ENCODE peak calls at places on chromosomes 12 and 14, in ten cellular contexts. Q, Y, Z, N, R, H, M, J, T and F are unnamed samples.

GRCh38 chr14:54786816-54787215 is 115.8 kb downstream of the GCH1 start:
- DNase-seq in T (no peak), Q (peak; percentile 82), H (no peak), N (no peak), R (peak; percentile 64), J (no peak), Y (no peak), Z (no peak), M (no peak), F (no peak)

GRCh38 chr14:100076133-100076532 is 10.9 kb downstream of the EVL start:
- DNase-seq in R (no peak), Q (peak; percentile 54), T (no peak), M (peak; percentile 55), J (no peak), Y (no peak), Z (no peak), H (no peak), N (no peak), F (no peak)

GRCh38 chr12:56298828-56299227 is 1.3 kb downstream of the CS start:
- DNase-seq in Z (no peak), N (no peak), T (no peak), H (no peak), Y (no peak), J (no peak), Q (no peak), R (no peak), M (no peak), F (no peak)

GRCh38 chr12:19971396-19971802 is 396.9 kb upstream of the PDE3A start:
- DNase-seq in Y (no peak), Q (no peak), T (no peak), Z (peak; percentile 55), R (no peak), J (no peak), M (no peak), H (no peak), N (no peak), F (no peak)

GRCh38 chr12:6233121-6233971 is 33.1 kb downstream of the CD9 start:
- DNase-seq in Y (no peak), Z (no peak), R (no peak), T (no peak), H (no peak), Q (no peak), M (no peak), J (no peak), N (no peak), F (no peak)

GRCh38 chr14:79842270-79842669 is 369.0 kb downstream of the DIO2 start:
- DNase-seq in R (peak; percentile 62), H (no peak), J (no peak), Y (no peak), Q (no peak), N (no peak), T (no peak), M (no peak), Z (peak; percentile 48), F (no peak)

GRCh38 chr12:118536306-118536900 is 160.0 kb downstream of the SUDS3 start:
- DNase-seq in Z (no peak), M (no peak), Q (no peak), J (no peak), N (no peak), R (no peak), T (no peak), H (no peak), Y (no peak), F (no peak)

GRCh38 chr14:77376380-77376770 is 519 bp downstream of the TMED8 start:
- DNase-seq in R (peak; percentile 30), T (peak; percentile 12), H (no peak), J (no peak), Q (peak; percentile 78), Z (peak; percentile 36), M (peak; percentile 52), N (peak; percentile 9), Y (no peak), F (peak; percentile 42)

GRCh38 chr12:57616383-57617101 is 5.3 kb downstream of the ARHGEF25 start:
- DNase-seq in R (no peak), Q (no peak), H (no peak), T (no peak), M (no peak), Z (no peak), J (no peak), Y (no peak), N (no peak), F (peak; percentile 82)

GRCh38 chr12:130919115-130919514 is 34.6 kb upstream of the ADGRD1 start:
- DNase-seq in Q (no peak), T (no peak), J (no peak), H (no peak), Z (no peak), R (no peak), N (no peak), Y (no peak), M (no peak), F (no peak)

GRCh38 chr14:89452281-89452680 is 35.2 kb upstream of the FOXN3 start:
- DNase-seq in T (no peak), R (no peak), Z (no peak), H (peak; percentile 7), M (no peak), Q (no peak), N (no peak), J (no peak), Y (no peak), F (no peak)

GRCh38 chr12:116276433-116277216 is 868 bp downstream of the MED13L start:
- DNase-seq in J (no peak), H (peak; percentile 82), Y (peak; percentile 71), N (peak; percentile 72), T (peak; percentile 54), Q (peak; percentile 79), R (peak; percentile 77), Z (peak; percentile 81), M (peak; percentile 81), F (peak; percentile 50)

GRCh38 chr12:60269611-60270269 is 673.9 kb downstream of the SLC16A7 start:
- DNase-seq in Z (no peak), N (no peak), R (no peak), M (peak; percentile 47), Q (no peak), T (no peak), Y (no peak), H (no peak), J (no peak), F (no peak)

GRCh38 chr12:105455250-105455649 is 124.8 kb downstream of the C12orf75 start:
- DNase-seq in T (no peak), Y (no peak), Z (no peak), H (no peak), Q (no peak), N (no peak), J (no peak), R (no peak), M (no peak), F (no peak)

GRCh38 chr12:6364037-6364360 is 11.4 kb downstream of the SCNN1A start:
- DNase-seq in Z (peak; percentile 80), T (no peak), Q (no peak), H (no peak), R (no peak), M (no peak), N (peak; percentile 51), J (no peak), Y (no peak), F (no peak)

GRCh38 chr12:124499873-124500231 is 67.6 kb downstream of the NCOR2 start:
- DNase-seq in H (no peak), Z (no peak), Q (no peak), R (no peak), M (no peak), T (no peak), Y (no peak), J (no peak), N (no peak), F (no peak)
- H3K4me1 ChIP-seq in H (peaks cover 40% of the 10 kb centered on the region), Z (peaks cover 15% of the 10 kb centered on the region), Q (peaks cover 40% of the 10 kb centered on the region), R (peaks cover 93% of the 10 kb centered on the region), M (peaks cover under 1% of the 10 kb centered on the region), T (peaks cover 9% of the 10 kb centered on the region), Y (peaks cover 3% of the 10 kb centered on the region), J (peaks cover 68% of the 10 kb centered on the region), N (peaks cover 98% of the 10 kb centered on the region), F (peaks cover 50% of the 10 kb centered on the region)

GRCh38 chr14:30869525-30870150 is 4.7 kb upstream of the COCH start:
- DNase-seq in Q (no peak), R (no peak), M (no peak), Y (no peak), H (no peak), Z (no peak), J (no peak), N (no peak), T (no peak), F (no peak)
- H3K4me3 ChIP-seq in Q (no peak overlapping the region), R (no peak overlapping the region), M (no peak overlapping the region), Y (no peak overlapping the region), H (no peak overlapping the region), Z (no peak overlapping the region), J (no peak overlapping the region), N (no peak overlapping the region), T (no peak overlapping the region), F (no peak overlapping the region)

DNA sequence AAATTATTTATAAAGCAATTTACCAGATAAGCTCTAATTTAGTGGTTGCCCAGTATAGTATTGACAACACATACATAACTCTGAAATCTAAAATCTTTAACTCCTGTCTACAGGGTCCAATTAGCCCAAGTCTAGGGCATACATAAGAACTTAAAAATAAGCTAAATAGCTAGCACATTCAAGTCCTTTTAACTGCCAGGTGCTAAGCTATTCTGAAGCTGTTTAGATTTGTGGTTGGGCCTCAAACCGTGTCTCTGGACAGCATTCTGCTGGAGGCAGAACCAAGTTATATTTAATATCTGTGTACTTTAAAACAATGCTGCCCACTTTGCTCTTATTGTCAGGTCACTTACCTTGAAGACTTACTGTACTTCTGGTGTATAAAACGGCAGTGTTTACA is 19.0 kb downstream of the RPS6KA5 start:
- DNase-seq in J (no peak), T (no peak), N (no peak), M (no peak), R (no peak), Z (no peak), Q (no peak), Y (no peak), H (no peak), F (no peak)
- H3K27ac ChIP-seq in J (no peak overlapping the region), T (no peak overlapping the region), N (no peak overlapping the region), M (no peak overlapping the region), R (no peak overlapping the region), Z (no peak overlapping the region), Q (no peak overlapping the region), Y (no peak overlapping the region), H (no peak overlapping the region), F (no peak overlapping the region)

GRCh38 chr12:16612647-16613046 is 6.7 kb upstream of the LMO3 start:
- DNase-seq in Q (no peak), J (no peak), M (no peak), T (no peak), R (no peak), Y (no peak), N (no peak), H (no peak), Z (no peak), F (no peak)
- H3K4me1 ChIP-seq in Q (no peaks in the 10 kb centered on the region), J (no peaks in the 10 kb centered on the region), M (no peaks in the 10 kb centered on the region), T (no peaks in the 10 kb centered on the region), R (no peaks in the 10 kb centered on the region), Y (no peaks in the 10 kb centered on the region), N (peaks cover 16% of the 10 kb centered on the region), H (no peaks in the 10 kb centered on the region), Z (no peaks in the 10 kb centered on the region), F (no peaks in the 10 kb centered on the region)

GRCh38 chr14:49620182-49621113 is at the start of the genes MGAT2 and RPL36AL:
- DNase-seq in N (peak; percentile 93), T (peak; percentile 86), J (peak; percentile 91), Y (peak; percentile 97), H (peak; percentile 99), M (peak; percentile 96), Q (peak; percentile 100), Z (peak; percentile 100), R (peak; percentile 98), F (peak; percentile 92)
- H3K4me3 ChIP-seq in N (peak within 1 kb of the TSS; percentile 93), T (peak within 1 kb of the TSS; percentile 95), J (peak within 1 kb of the TSS; percentile 92), Y (peak within 1 kb of the TSS; percentile 99), H (peak within 1 kb of the TSS; percentile 87), M (peak within 1 kb of the TSS; percentile 80), Q (peak within 1 kb of the TSS; percentile 95), Z (peak within 1 kb of the TSS; percentile 97), R (peak within 1 kb of the TSS; percentile 96), F (peak within 1 kb of the TSS; percentile 73)